ENCODE peak calls at places on chromosomes 13 and 19, in eight cellular contexts. A is SK-N-SH, C is adrenal gland, Q is GM13976, K is lower leg skin, P is AG10803, B is fibroblast of lung, W is pancreas. G is an unnamed sample.

GRCh38 chr13:20182231-20182846 is 10.4 kb downstream of the GJB2 start:
- DNase-seq in A (peak), C (peak), Q (peak), K (no peak), P (peak), B (peak), W (no peak), G (peak)

GRCh38 chr19:35509018-35509652 is 4.3 kb downstream of the DMKN start:
- DNase-seq in A (no peak), C (no peak), Q (peak), K (no peak), P (no peak), B (no peak), W (peak), G (no peak)

GRCh38 chr13:101627556-101627943 is 175.1 kb downstream of the ITGBL1 start:
- DNase-seq in A (no peak), C (no peak), Q (no peak), K (no peak), P (no peak), B (peak), W (no peak), G (no peak)

GRCh38 chr13:50334092-50334778 is 319.0 kb downstream of the KCNRG start:
- DNase-seq in A (no peak), C (no peak), Q (no peak), K (no peak), P (no peak), B (no peak), W (no peak), G (no peak)

GRCh38 chr13:73235385-73235784 is 176.6 kb downstream of the KLF5 start:
- DNase-seq in A (no peak), C (no peak), Q (no peak), K (no peak), P (peak), B (peak), W (no peak), G (no peak)

GRCh38 chr13:100403675-100404074 is 184.9 kb downstream of the GGACT start:
- DNase-seq in A (no peak), C (no peak), Q (no peak), K (no peak), P (no peak), B (no peak), W (no peak), G (no peak)

GRCh38 chr13:27826379-27827353 is 34.4 kb downstream of the GSX1 start:
- DNase-seq in A (peak), C (peak), Q (peak), K (peak), P (peak), B (peak), W (peak), G (peak)

GRCh38 chr13:112601351-112601750 is 13.4 kb upstream of the TUBGCP3 start:
- DNase-seq in A (no peak), C (no peak), Q (no peak), K (no peak), P (no peak), B (no peak), W (no peak), G (no peak)

GRCh38 chr13:109919715-109920375 is 133.5 kb upstream of the IRS2 start:
- DNase-seq in A (no peak), C (no peak), Q (no peak), K (no peak), P (peak), B (peak), W (no peak), G (peak)

GRCh38 chr13:40376867-40377266 is 289.6 kb downstream of the FOXO1 start:
- DNase-seq in A (no peak), C (no peak), Q (no peak), K (no peak), P (no peak), B (no peak), W (no peak), G (peak)

GRCh38 chr19:16285769-16286564 is 38.7 kb upstream of the KLF2 start:
- DNase-seq in A (no peak), C (no peak), Q (no peak), K (no peak), P (no peak), B (peak), W (no peak), G (no peak)

GRCh38 chr19:5671600-5671999 is 8.7 kb downstream of the MICOS13 start:
- DNase-seq in A (no peak), C (no peak), Q (no peak), K (no peak), P (no peak), B (no peak), W (no peak), G (no peak)

DNA sequence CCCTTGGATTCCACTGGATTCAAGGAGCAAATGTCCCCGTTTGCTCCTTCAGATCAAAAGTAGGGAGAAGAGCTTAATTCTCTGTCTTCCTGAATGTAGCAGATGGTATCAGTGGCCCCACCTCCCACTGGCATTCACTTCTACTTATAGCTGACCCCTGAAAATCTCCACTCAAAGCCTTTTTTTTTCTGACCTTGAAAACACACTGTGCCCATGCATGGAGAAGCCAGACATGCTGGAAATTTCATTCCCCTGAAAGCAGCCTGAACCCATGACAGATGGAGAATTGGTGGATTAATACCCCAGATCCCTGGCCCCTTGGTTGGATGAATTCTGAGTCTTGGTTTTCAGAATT is 76.6 kb upstream of the UBAC2 start:
- DNase-seq in A (no peak), C (no peak), Q (no peak), K (no peak), P (no peak), B (no peak), W (no peak), G (no peak)
- TF ChIP-seq CTCF in A (no peak), C (no peak), Q (no peak), K (no peak), P (no peak), B (no peak), W (no peak), G (no peak)

GRCh38 chr13:44312898-44313551 is 60.6 kb upstream of the SERP2 start:
- DNase-seq in A (no peak), C (no peak), Q (no peak), K (no peak), P (peak), B (peak), W (no peak), G (peak)
- TF ChIP-seq CTCF in A (no peak), C (no peak), Q (no peak), K (no peak), P (no peak), B (no peak), W (no peak), G (no peak)

GRCh38 chr19:50255115-50255514 is 51.7 kb downstream of the MYH14 start:
- DNase-seq in A (peak), C (no peak), Q (no peak), K (no peak), P (no peak), B (no peak), W (no peak), G (no peak)
- TF ChIP-seq CTCF in A (peak), C (no peak), Q (peak), K (no peak), P (no peak), B (no peak), W (no peak), G (peak)

GRCh38 chr19:7868671-7869452 is 5.3 kb downstream of the PRR36 start:
- DNase-seq in A (peak), C (peak), Q (peak), K (peak), P (peak), B (peak), W (peak), G (peak)

GRCh38 chr19:7869910-7870511 is 4.2 kb downstream of the PRR36 start:
- DNase-seq in A (peak), C (peak), Q (peak), K (no peak), P (no peak), B (no peak), W (no peak), G (peak)

GRCh38 chr19:7868326-7868670 is 5.9 kb downstream of the PRR36 start:
- DNase-seq in A (no peak), C (peak), Q (no peak), K (no peak), P (no peak), B (no peak), W (no peak), G (no peak)

GRCh38 chr19:7870571-7871279 is 3.5 kb downstream of the PRR36 start:
- DNase-seq in A (peak), C (peak), Q (peak), K (peak), P (no peak), B (peak), W (no peak), G (peak)

DNA sequence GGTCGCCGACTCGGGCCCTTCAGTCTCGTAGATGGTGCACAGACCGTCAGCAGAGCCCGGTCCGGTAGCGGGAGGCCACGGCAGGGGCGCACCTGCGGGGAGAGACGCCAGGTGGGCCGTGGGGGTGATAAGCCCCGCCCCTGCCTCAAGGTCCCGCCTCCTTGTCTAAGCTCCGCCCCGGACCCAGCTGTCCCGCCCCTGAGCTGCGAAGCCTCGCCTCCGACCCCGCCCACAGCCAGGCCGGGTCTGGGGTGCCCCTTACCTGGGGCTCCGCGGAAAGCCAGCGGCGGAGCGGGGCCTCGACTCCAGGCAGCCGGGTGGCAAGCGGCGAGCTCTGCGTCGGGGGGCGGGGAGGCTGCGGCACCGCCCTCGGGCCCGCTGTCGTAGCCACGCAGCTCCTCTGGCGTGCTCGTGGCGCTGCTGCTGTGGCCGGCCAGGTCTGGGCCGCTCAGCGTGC is 4.7 kb downstream of the PRR36 start:
- DNase-seq in A (peak), C (peak), Q (peak), K (no peak), P (no peak), B (no peak), W (peak), G (peak)
- TF ChIP-seq CTCF in A (no peak), C (no peak), Q (no peak), K (no peak), P (no peak), B (no peak), W (no peak), G (no peak)